ENCODE peak calls at places on chromosomes 16 and 17, in eight cellular contexts. B, A, X, K, E, C, Q and S are unnamed samples.

GRCh38 chr17:19713901-19714361 is 2.5 kb downstream of the SLC47A2 start:
- DNase-seq in Q (no peak), X (no peak), C (no peak), A (no peak), K (no peak), B (no peak), E (no peak), S (no peak)

GRCh38 chr16:86211265-86211664 is 299.1 kb upstream of the FOXF1 start:
- DNase-seq in Q (no peak), A (no peak), B (no peak), E (no peak), C (no peak), X (no peak), K (no peak), S (no peak)

GRCh38 chr17:77492446-77493237 is 351.9 kb downstream of the SEC14L1 start:
- DNase-seq in Q (peak), E (no peak), K (no peak), X (no peak), C (no peak), A (no peak), B (no peak), S (peak)

GRCh38 chr16:6483634-6484033 is 849.0 kb upstream of the RBFOX1 start:
- DNase-seq in C (no peak), B (no peak), E (no peak), K (peak), A (no peak), Q (no peak), X (no peak), S (no peak)

GRCh38 chr17:2174471-2175293 is 119.8 kb downstream of the HIC1 start:
- DNase-seq in C (no peak), E (no peak), K (no peak), B (no peak), A (no peak), X (peak), Q (peak), S (peak)

GRCh38 chr16:85438981-85439639 is 174.0 kb upstream of the GSE1 start:
- DNase-seq in A (no peak), C (no peak), B (no peak), X (no peak), K (no peak), Q (no peak), E (peak), S (no peak)

GRCh38 chr16:78902291-78902690 is 698.2 kb downstream of the MAF start:
- DNase-seq in C (no peak), B (no peak), E (no peak), K (no peak), A (no peak), Q (no peak), X (no peak), S (no peak)

GRCh38 chr16:745739-746138 is 4.9 kb upstream of the CIAO3 start:
- DNase-seq in A (no peak), X (no peak), Q (no peak), E (peak), K (no peak), C (no peak), B (peak), S (peak)

GRCh38 chr17:57601328-57601727 is 143.8 kb downstream of the CCDC182 start:
- DNase-seq in K (no peak), Q (no peak), B (no peak), C (no peak), A (no peak), X (no peak), E (no peak), S (no peak)

GRCh38 chr16:69762843-69763556 is 868 bp downstream of the WWP2 start:
- DNase-seq in B (no peak), Q (no peak), K (no peak), A (no peak), E (no peak), C (peak), X (peak), S (no peak)

GRCh38 chr16:84687715-84688114 is 12.1 kb upstream of the USP10 start:
- DNase-seq in K (no peak), X (peak), A (no peak), E (no peak), B (no peak), Q (no peak), C (no peak), S (no peak)

GRCh38 chr17:70447588-70447987 is 278.3 kb downstream of the KCNJ2 start:
- DNase-seq in X (no peak), A (no peak), C (no peak), Q (no peak), B (no peak), K (no peak), E (no peak), S (no peak)

GRCh38 chr17:50133028-50133768 is 3.2 kb upstream of the SAMD14 start:
- DNase-seq in X (no peak), Q (peak), K (no peak), B (no peak), E (no peak), C (no peak), A (no peak), S (peak)

GRCh38 chr17:70320642-70321345 is 151.5 kb downstream of the KCNJ2 start:
- DNase-seq in Q (no peak), B (no peak), A (no peak), K (no peak), X (peak), C (no peak), E (no peak), S (peak)

GRCh38 chr17:55577687-55578086 is 66.4 kb upstream of the SMIM36 start:
- DNase-seq in A (no peak), B (no peak), X (no peak), Q (peak), C (no peak), K (no peak), E (no peak), S (no peak)

GRCh38 chr17:44599298-44600175 is 42.3 kb downstream of the FZD2 start:
- DNase-seq in C (no peak), X (peak), K (no peak), B (no peak), A (peak), E (peak), Q (no peak), S (peak)

GRCh38 chr16:65832269-65832668 is 534.2 kb upstream of the CDH5 start:
- DNase-seq in X (no peak), A (no peak), B (no peak), C (no peak), E (no peak), K (no peak), Q (no peak), S (no peak)

GRCh38 chr16:29877266-29877961 is 14.4 kb upstream of the CDIPT start:
- DNase-seq in B (no peak), X (no peak), A (no peak), K (peak), Q (no peak), E (no peak), C (peak), S (no peak)